ENCODE peak calls at places on chromosomes 5 and 9, in four cellular contexts. E, M, W and X are unnamed samples. For H3K27me3 and H3K36me3, the result is how much of the 10 kb centered on the place peaks cover.

GRCh38 chr5:64625678-64626077 is 64.6 kb upstream of the SHISAL2B start:
- DNase-seq in E (no peak), M (no peak), W (no peak), X (no peak)

GRCh38 chr9:134215709-134216448 is 51.5 kb upstream of the RNU6ATAC start:
- DNase-seq in E (no peak), W (no peak), M (peak), X (peak)

GRCh38 chr5:125129151-125129806 is 382.8 kb upstream of the ZNF608 start:
- DNase-seq in E (no peak), W (no peak), M (no peak), X (no peak)

GRCh38 chr5:135031146-135031812 is 2.7 kb downstream of the PITX1 start:
- DNase-seq in E (peak), W (no peak), M (no peak), X (peak)

GRCh38 chr5:174242573-174242972 is 197.1 kb downstream of the NSG2 start:
- DNase-seq in M (no peak), W (no peak), E (no peak), X (no peak)

GRCh38 chr5:41636605-41637004 is 126.2 kb upstream of the PLCXD3 start:
- DNase-seq in E (peak), M (no peak), W (peak), X (peak)

GRCh38 chr5:29307498-29307897 is 1886.0 kb upstream of the CDH6 start:
- DNase-seq in E (no peak), W (no peak), M (no peak), X (no peak)

GRCh38 chr5:20536339-20536738 is 548.3 kb upstream of the CDH18 start:
- DNase-seq in M (no peak), E (no peak), W (no peak), X (no peak)

GRCh38 chr9:136942881-136943230 is 1.7 kb downstream of the FBXW5 start:
- DNase-seq in M (no peak), E (no peak), W (no peak), X (no peak)

GRCh38 chr5:10331341-10331796 is 22.1 kb upstream of the MARCHF6 start:
- DNase-seq in W (no peak), E (no peak), M (peak), X (no peak)

GRCh38 chr5:109739741-109740140 is 50.0 kb downstream of the MAN2A1 start:
- DNase-seq in M (no peak), W (peak), E (peak), X (peak)

GRCh38 chr5:175706499-175706898 is 48.6 kb downstream of the HRH2 start:
- DNase-seq in M (no peak), E (no peak), W (no peak), X (no peak)

GRCh38 chr9:34334916-34335315 is 5.5 kb downstream of the NUDT2 start:
- DNase-seq in E (no peak), M (no peak), W (no peak), X (no peak)

GRCh38 chr5:56264417-56265025 is 31.4 kb upstream of the ANKRD55 start:
- DNase-seq in M (no peak), E (peak), W (peak), X (peak)

DNA sequence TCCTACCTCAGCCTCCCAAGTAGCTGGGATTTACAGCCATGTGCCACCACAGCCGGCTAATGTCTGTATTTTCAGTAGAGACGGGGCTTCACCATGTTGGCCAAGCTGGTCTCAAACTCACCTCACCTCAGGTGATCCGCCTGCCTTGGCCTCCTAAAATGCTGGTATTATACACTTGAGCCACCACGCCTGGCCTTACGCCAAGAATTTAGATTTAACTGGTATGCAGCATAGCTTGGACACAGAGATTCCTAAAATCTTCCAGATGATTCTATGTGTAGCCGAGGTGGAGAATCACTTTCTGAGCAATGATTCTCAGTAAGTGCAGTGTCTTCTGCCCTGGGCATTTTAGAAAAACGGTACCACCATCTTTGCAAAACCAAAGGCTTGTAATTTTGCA is 74.1 kb downstream of the HABP4 start:
- DNase-seq in M (no peak), E (no peak), W (no peak), X (no peak)
- H3K4me3 ChIP-seq in M (no peak), E (no peak), W (no peak), X (no peak)

DNA sequence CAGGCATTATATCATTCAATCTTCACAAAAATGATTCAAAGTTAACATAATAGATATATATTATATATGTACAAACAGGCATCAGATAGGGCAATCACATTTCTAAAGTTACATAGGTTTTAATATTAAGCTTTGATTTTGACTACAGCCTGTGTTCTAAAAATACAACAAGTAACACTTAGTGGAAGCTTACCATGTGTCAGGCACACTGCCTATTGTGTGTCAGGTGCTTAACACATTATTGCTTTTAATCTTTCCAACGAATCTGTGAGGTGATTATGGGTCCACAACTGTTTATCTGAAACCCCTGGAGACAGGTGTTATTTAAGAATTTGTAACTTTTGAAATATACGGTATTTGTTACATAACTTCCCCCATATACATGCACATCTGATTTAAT is 25.2 kb downstream of the FBN2 start:
- DNase-seq in W (no peak), M (no peak), E (no peak), X (no peak)
- H3K27me3 ChIP-seq in W (under half), M (under half), E (under half), X (under half)

GRCh38 chr9:120477534-120478001 is 102.4 kb downstream of the CDK5RAP2 start:
- DNase-seq in W (peak), M (peak), E (peak), X (peak)
- H3K36me3 ChIP-seq in W (half or more), M (under half), E (under half), X (under half)

DNA sequence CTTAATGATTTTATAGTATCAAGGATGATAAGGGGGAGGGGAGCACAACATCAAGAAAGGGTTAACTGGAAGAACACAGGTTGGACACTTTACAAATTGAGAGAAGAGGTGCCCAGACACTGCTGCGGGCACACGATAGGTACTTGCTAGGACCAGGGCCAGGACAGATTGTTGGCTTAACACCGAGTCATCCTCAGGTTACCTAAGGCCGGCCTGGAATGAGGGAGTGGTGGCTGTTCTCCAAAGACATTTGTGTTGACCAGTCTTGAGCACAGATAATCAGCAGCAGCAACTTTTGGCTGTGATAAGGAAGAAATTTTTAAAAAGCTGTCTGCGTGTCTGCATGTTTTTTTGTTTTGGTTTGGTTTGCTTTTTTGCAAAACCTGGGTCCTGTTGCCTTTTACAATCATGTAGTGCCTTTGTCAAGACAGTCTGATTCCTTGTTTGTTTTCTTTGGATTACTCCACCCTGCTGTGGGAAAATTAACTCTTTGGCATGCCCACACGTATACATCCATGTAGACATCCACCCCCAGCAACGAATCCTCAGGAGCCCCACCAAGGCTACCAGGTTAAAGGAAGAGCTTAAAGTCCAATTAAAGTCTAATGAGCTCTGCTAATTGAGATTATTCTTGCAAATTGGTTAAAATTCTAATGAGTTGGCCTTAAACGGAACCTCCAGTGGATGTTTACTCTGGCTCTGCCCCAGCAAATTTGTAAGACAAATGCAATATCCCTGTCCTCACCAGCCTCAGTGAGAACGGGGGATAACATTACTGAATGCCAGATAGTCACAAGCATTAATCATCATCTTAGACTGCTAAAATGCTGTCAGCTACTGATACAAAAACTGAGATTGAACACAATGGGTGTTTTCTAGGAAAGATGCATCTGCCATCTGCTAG is 382.3 kb downstream of the ACTL7B start:
- DNase-seq in W (no peak), E (no peak), M (no peak), X (no peak)
- H3K4me3 ChIP-seq in W (no peak), E (no peak), M (no peak), X (no peak)

DNA sequence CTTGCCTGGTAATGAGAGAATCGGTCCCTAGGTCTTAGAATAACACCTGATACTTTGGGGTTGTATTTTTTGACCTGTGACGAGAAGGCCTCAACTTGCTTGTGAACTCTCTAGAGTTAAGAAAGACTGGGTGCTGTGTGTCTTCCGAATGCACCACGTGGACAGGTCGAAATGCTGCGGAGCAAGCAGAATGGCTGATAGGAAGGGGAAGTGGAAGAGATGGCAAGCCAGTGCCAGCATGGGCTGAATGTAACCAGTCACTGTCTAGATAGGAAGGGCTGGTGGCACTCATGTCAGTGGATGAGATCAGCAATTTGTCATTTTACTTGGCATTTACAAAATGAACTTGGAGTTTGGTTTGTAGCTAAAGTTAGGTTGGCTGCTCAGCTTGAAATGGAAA is 5.6 kb downstream of the OTULINL start:
- DNase-seq in W (no peak), E (no peak), M (peak), X (no peak)
- H3K27me3 ChIP-seq in W (under half), E (under half), M (under half), X (under half)

DNA sequence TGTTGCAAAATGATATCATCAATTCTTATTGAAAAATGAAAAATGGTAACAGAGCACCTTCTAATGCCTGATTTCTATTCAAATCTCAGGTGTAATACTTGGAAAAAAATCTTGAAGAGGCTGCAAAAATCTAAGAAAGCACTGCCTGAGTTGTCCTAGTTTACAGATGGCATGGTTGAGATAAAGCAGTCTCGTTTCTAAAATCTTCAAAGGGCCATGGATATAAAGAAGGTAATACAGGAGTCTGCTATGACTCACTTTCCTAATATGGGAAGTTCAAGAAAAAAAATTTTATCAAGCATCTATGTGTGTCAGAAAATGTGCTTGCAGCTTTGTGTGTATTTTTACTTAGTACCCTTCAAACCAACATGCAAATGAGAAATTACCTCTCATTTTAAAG is 163.3 kb downstream of the DMAC1 start:
- DNase-seq in W (no peak), E (no peak), M (no peak), X (no peak)
- H3K36me3 ChIP-seq in W (under half), E (under half), M (under half), X (under half)

GRCh38 chr5:67015577-67016290 is 180.9 kb downstream of the CD180 start:
- DNase-seq in W (no peak), E (no peak), M (no peak), X (no peak)
- H3K4me3 ChIP-seq in W (no peak), E (no peak), M (peak), X (no peak)

DNA sequence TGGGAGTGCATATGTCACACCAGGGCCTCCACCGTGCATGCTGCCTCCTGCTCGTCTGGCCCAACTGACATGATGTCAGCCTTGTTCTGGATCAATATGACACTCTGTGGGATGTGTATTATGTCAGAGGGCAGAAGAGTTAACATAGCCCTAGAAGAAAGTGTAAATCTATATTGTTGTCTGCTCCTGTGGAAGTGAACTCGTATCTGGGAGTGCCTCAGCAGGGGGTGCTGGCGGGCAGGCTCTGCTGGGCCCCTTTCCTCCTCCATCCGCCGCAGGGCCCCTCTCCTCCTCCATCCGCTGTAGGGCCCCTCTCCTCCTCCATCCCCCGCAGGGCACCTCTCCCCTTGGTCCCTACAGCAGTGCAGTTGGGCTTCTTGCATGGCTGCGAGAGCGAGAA is 97.7 kb upstream of the PPP1R26 start:
- DNase-seq in W (no peak), M (no peak), E (no peak), X (no peak)
- H3K27me3 ChIP-seq in W (under half), M (under half), E (under half), X (under half)